ENCODE peak calls at places on chromosomes 5 and 9, in ten cellular contexts. Y is pancreas, A is A549, X is right lobe of liver, M is left lung, S is H9, B is osteoblast, D is psoas muscle, U is lung, Z is HepG2. T is an unnamed sample. For H3K4me1, the result is how much of the 10 kb centered on the place peaks cover.

GRCh38 chr9:137607141-137607857 is 1.8 kb downstream of the ARRDC1 start:
- DNase-seq in Z (no peak), U (no peak), B (peak), M (no peak), S (no peak), Y (peak), A (no peak), X (no peak), D (no peak), T (no peak)

GRCh38 chr9:110410926-110411325 is 73.3 kb upstream of the TXNDC8 start:
- DNase-seq in X (no peak), Y (no peak), B (no peak), D (no peak), M (no peak), S (no peak), U (no peak), A (no peak), Z (no peak), T (no peak)

GRCh38 chr9:95157491-95158151 is 159.9 kb downstream of the FANCC start:
- DNase-seq in Z (peak), M (no peak), Y (no peak), S (no peak), D (no peak), A (no peak), B (no peak), X (no peak), U (peak), T (peak)

GRCh38 chr5:145825751-145826180 is 9.4 kb downstream of the PRELID2 start:
- DNase-seq in Z (peak), X (no peak), M (no peak), B (no peak), S (no peak), A (peak), U (no peak), D (no peak), Y (no peak), T (no peak)

GRCh38 chr9:3906437-3907213 is 380.8 kb upstream of the RFX3 start:
- DNase-seq in M (peak), A (peak), U (peak), X (no peak), D (no peak), Z (no peak), S (no peak), Y (no peak), B (peak), T (no peak)

GRCh38 chr9:110555971-110556370 is 23.6 kb downstream of the SVEP1 start:
- DNase-seq in X (peak), Y (no peak), U (peak), Z (peak), M (no peak), S (no peak), A (peak), B (no peak), D (peak), T (peak)

GRCh38 chr5:104793031-104793430 is 1230.4 kb upstream of the NUDT12 start:
- DNase-seq in X (no peak), B (no peak), U (no peak), S (no peak), Z (no peak), A (no peak), M (no peak), Y (no peak), D (no peak), T (no peak)

GRCh38 chr5:59091965-59092364 is 509.1 kb downstream of the RAB3C start:
- DNase-seq in B (no peak), M (no peak), U (no peak), S (no peak), D (no peak), Z (no peak), A (no peak), Y (no peak), X (no peak), T (no peak)

GRCh38 chr9:112624711-112625707 is 92.9 kb downstream of the INIP start:
- DNase-seq in U (no peak), X (no peak), M (no peak), B (no peak), A (no peak), Y (no peak), Z (no peak), S (no peak), D (no peak), T (no peak)

GRCh38 chr5:109823597-109823996 is 133.9 kb downstream of the MAN2A1 start:
- DNase-seq in X (no peak), U (no peak), Y (no peak), B (peak), Z (no peak), D (no peak), S (no peak), A (peak), M (no peak), T (no peak)

GRCh38 chr9:114894801-114895433 is 35.5 kb downstream of the TNFSF8 start:
- DNase-seq in X (no peak), Z (peak), M (no peak), B (peak), U (no peak), S (peak), D (no peak), A (peak), Y (no peak), T (no peak)

GRCh38 chr5:172643392-172643871 is 2.4 kb downstream of the NEURL1B start:
- DNase-seq in Z (no peak), X (no peak), A (no peak), B (peak), U (no peak), Y (no peak), S (no peak), D (peak), M (no peak), T (no peak)

GRCh38 chr5:77413049-77413448 is 79.1 kb downstream of the WDR41 start:
- DNase-seq in X (peak), Y (no peak), B (no peak), A (no peak), S (no peak), U (no peak), M (no peak), D (no peak), Z (no peak), T (no peak)
- H3K4me1 ChIP-seq in X (under half), Y (under half), B (under half), A (under half), S (under half), U (under half), M (under half), D (under half), Z (under half), T (under half)

DNA sequence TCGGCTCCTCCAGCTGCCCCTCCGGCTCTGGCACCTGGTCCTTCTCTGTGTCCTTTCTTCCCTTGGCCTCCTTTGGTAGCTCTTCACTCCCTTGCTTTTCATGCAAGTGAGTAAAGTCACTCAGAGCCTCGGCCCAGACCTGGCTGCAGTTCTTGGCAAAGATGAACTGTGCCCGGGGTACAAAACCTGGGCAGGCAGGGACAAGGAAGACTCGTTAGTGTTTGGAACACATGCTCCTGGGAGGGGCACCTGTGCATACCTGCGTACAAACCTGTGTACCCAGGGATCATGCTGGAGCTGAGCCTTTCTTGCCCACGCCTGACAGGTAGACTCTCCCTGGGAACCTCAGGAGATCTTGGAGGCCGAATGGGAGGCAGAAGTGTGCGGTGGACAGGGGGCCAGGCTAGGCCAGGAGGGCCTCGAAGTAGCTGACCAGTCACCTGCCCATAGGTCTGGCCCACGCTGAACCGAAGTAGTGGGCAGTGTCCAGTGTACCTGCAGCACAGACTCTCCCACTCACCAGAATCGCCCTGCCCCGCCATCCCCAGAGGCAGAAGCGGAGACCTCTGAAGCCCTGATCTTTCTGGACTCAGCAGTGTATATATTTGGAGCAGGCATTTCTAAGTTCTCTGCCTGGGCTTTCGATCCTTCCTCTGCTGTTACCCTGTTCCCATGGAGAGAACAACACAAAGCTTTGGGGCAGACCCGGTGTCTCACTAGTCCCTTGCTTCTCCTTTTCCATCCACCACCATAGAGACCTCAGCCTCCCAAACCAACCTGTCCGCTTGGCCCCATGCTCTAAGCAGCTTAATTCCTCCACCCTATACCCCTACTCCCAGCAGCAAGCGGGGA is 41.9 kb upstream of the TESK1 start:
- DNase-seq in S (no peak), M (no peak), Z (no peak), X (no peak), D (peak), A (no peak), B (peak), U (no peak), Y (no peak), T (no peak)
- H3K27ac ChIP-seq in S (no peak), M (peak), Z (peak), X (no peak), D (peak), A (peak), B (peak), U (peak), Y (no peak), T (peak)

DNA sequence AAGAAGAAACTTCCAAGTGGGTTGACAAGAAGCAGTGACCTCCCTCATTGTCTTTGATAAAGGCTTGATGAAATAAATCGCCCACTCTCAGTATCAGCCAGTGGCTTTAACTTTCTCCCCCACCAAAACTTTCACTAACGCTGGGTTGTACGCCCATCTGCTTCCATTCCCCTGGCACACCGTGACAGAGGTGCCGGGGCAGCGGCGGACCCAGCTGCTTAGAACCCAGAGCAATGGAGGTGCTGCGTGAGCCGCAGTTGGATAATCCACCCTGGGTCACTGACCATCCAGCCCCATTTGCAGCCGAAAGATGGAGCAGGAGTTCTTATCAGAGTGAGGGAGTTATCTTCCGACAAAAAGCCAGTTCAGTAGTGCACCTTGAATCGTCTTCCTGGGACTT is 270.7 kb downstream of the ARHGEF28 start:
- DNase-seq in A (no peak), Y (no peak), M (no peak), U (no peak), D (no peak), S (no peak), B (no peak), X (no peak), Z (no peak), T (no peak)
- TF ChIP-seq CTCF in A (no peak), Y (no peak), M (no peak), U (no peak), D (no peak), S (no peak), B (no peak), X (no peak), Z (no peak), T (no peak)

DNA sequence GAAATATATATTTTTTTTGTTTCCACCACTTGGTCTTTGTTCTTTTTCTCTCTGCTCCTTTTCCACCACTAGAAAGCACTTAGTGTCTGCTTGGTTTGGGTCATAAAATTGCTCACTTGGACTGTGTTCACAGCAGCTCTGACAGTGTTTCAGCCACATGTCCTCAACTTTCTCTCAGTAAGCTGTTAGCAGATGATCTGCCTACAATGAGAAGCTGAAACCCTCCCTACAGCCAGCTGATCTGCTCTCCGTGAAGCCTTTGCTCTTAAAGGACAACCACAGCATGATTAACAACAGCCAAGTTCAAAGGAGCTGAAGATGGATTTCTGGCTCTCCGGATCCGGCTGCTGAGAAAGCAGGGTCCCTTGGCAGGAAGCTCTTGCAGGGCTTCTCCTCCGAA is 31.6 kb downstream of the PRLR start:
- DNase-seq in Y (no peak), A (no peak), Z (no peak), B (no peak), S (no peak), X (no peak), M (no peak), U (no peak), D (no peak), T (no peak)
- H3K4me1 ChIP-seq in Y (under half), A (under half), Z (under half), B (under half), S (under half), X (under half), M (under half), U (under half), D (under half), T (under half)

T was measured in thyroid gland.